ENCODE peak calls at places on chromosomes 4 and X, in ten cellular contexts. X is ovary; I is CD4-positive, alpha-beta T cell; L is aorta; Z is thoracic aorta; K is H9; R is CD8-positive, alpha-beta T cell; S is lower lobe of right lung; E is stomach; D is hepatocyte. T is an unnamed sample.

GRCh38 chr4:140635606-140636005 is 66.8 kb upstream of the UCP1 start:
- DNase-seq in X (no peak), I (no peak), L (no peak), Z (no peak), K (peak; percentile 44), R (no peak), S (peak; percentile 61), E (peak; percentile 71), D (peak; percentile 68), T (no peak)

GRCh38 chr4:53365121-53365485 is 758 bp downstream of the SCFD2 start:
- DNase-seq in X (no peak), I (peak; percentile 1), L (no peak), Z (no peak), K (peak; percentile 29), R (no peak), S (no peak), E (no peak), D (peak; percentile 18), T (peak; percentile 53)

GRCh38 chr4:185912779-185913178 is 100.8 kb upstream of the SORBS2 start:
- DNase-seq in X (no peak), I (no peak), L (no peak), Z (no peak), K (no peak), R (no peak), S (no peak), E (no peak), D (no peak), T (no peak)

GRCh38 chr4:70994387-70995099 is 1.1 kb downstream of the DCK start:
- DNase-seq in X (no peak), I (no peak), L (no peak), Z (no peak), K (no peak), R (no peak), S (no peak), E (no peak), D (no peak), T (no peak)

GRCh38 chrX:70694339-70695122 is 214.0 kb downstream of the TEX11 start:
- DNase-seq in X (no peak), I (no peak), L (no peak), Z (no peak), K (no peak), R (no peak), S (no peak), E (no peak), D (no peak), T (no peak)

GRCh38 chr4:30763337-30763736 is 43.2 kb downstream of the PCDH7 start:
- DNase-seq in X (no peak), I (no peak), L (no peak), Z (no peak), K (no peak), R (no peak), S (no peak), E (no peak), D (no peak), T (no peak)

GRCh38 chr4:119744580-119744979 is 116.0 kb upstream of the PDE5A start:
- DNase-seq in X (no peak), I (no peak), L (no peak), Z (no peak), K (no peak), R (no peak), S (no peak), E (no peak), D (no peak), T (no peak)

GRCh38 chrX:47573334-47574095 is 8.7 kb upstream of the TIMP1 start:
- DNase-seq in X (peak; percentile 84), I (no peak), L (peak; percentile 56), Z (no peak), K (peak; percentile 87), R (no peak), S (no peak), E (no peak), D (peak; percentile 61), T (no peak)

GRCh38 chrX:151505796-151506195 is 57.7 kb upstream of the PASD1 start:
- DNase-seq in X (no peak), I (no peak), L (no peak), Z (no peak), K (no peak), R (no peak), S (no peak), E (no peak), D (peak; percentile 34), T (peak; percentile 15)
- H3K27ac ChIP-seq in X (no peak overlapping the region), I (no peak overlapping the region), L (no peak overlapping the region), Z (no peak overlapping the region), K (no peak overlapping the region), R (no peak overlapping the region), S (no peak overlapping the region), E (no peak overlapping the region), D (no peak overlapping the region), T (no peak overlapping the region)

GRCh38 chr4:79827283-79827682 is 245.7 kb downstream of the ANTXR2 start:
- DNase-seq in X (no peak), I (no peak), L (no peak), Z (no peak), K (no peak), R (no peak), S (no peak), E (no peak), D (no peak), T (no peak)

GRCh38 chr4:79820427-79820826 is 252.6 kb downstream of the ANTXR2 start:
- DNase-seq in X (no peak), I (no peak), L (no peak), Z (no peak), K (no peak), R (no peak), S (no peak), E (no peak), D (no peak), T (no peak)

DNA sequence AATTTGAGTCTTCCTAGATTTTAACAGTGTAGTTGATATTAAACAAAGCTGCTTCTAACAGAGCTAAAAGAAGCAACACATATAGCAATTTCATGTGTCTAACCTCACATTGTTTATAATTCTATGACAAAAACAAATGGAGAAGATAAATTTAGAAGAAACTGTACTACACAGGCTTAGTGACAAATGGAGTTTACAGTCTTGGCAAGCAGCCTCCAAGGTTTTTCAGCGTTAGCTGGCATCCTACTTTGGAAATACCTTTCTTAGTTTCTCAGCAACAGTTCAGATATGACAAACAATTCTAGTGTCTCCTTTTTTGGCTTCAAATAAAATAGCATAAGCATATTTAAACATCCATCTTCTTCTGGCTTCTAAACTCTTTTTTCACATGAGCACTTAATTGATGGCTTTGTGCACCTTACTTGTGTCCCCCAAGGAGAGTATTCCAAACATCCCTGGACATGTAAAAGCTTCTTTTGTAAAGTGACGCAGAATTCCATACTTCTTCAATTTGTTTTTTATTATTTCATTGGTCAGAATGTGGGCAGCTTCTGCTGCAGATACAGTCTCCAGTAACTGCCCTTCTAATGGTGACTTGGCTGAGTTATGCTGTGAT is 249.8 kb downstream of the ANTXR2 start:
- DNase-seq in X (no peak), I (no peak), L (no peak), Z (no peak), K (no peak), R (no peak), S (no peak), E (no peak), D (peak; percentile 3), T (no peak)
- H3K27ac ChIP-seq in X (no peak overlapping the region), I (no peak overlapping the region), L (no peak overlapping the region), Z (no peak overlapping the region), K (no peak overlapping the region), R (no peak overlapping the region), S (no peak overlapping the region), E (peak overlapping the region; percentile 64), D (no peak overlapping the region), T (no peak overlapping the region)

GRCh38 chr4:26820346-26820745 is 40.3 kb upstream of the STIM2 start:
- DNase-seq in X (no peak), I (no peak), L (no peak), Z (no peak), K (no peak), R (no peak), S (no peak), E (no peak), D (no peak), T (no peak)
- H3K27ac ChIP-seq in X (no peak overlapping the region), I (no peak overlapping the region), L (no peak overlapping the region), Z (no peak overlapping the region), K (no peak overlapping the region), R (no peak overlapping the region), S (no peak overlapping the region), E (no peak overlapping the region), D (no peak overlapping the region), T (no peak overlapping the region)

DNA sequence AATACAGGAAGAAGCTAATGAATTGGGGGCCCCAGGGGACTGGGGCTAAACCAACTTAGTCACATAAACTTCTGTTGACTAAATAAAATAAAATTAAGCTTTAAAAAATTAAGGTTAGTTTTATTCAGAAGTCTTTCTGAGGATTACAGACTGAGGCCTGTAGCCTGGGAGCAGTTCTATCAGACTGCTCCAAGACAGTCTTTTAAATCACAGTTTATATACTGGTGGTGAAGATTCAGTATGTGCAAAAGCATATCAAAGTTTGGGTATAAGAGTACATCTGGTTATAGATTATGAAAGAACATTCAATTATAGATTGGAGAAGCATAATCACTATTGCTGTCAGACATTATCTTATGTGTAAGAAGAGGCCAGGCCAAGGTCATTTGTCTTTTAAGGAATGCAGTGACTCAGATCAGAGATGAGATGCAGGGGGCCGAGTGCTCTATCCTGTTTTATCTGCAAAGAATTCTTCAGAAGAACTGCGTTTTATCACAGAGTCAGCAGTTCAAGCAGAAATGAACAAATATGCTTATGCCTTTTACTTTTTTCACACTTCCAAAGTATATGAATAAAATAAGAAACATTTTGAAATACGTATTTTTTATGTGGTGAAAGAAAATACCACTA is 109.4 kb downstream of the PDHA2 start:
- DNase-seq in X (no peak), I (no peak), L (no peak), Z (no peak), K (no peak), R (no peak), S (no peak), E (no peak), D (peak; percentile 16), T (no peak)
- H3K27ac ChIP-seq in X (no peak overlapping the region), I (no peak overlapping the region), L (no peak overlapping the region), Z (no peak overlapping the region), K (no peak overlapping the region), R (no peak overlapping the region), S (no peak overlapping the region), E (no peak overlapping the region), D (peak overlapping the region; percentile 49), T (no peak overlapping the region)

DNA sequence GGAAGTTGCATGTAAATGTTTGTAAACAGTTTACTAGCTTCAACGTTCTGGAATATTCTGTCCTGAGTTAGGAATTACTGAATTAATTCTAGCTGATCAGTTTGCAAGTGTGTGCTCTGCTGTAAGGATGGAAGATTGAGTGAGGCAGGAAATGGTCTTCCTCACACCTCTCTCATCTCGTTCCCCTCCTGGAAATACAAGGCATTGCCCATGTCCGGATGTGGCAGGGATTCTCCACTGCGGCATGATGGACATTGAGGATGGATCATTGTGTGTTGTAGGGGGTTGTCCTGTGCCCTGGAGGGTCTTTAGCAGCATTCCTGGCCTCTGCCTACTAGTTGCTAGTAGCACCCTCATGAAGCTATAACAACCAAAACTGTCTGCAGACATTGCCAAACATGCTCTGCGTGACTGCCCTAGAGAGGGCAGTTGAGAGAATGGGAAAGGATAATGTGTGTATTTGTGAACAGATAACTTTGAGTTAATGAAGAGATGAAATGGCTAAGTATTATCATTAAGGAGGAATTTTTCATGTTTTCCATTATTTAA is 12.6 kb downstream of the CA5B start:
- DNase-seq in X (no peak), I (no peak), L (no peak), Z (no peak), K (no peak), R (no peak), S (no peak), E (no peak), D (no peak), T (no peak)
- H3K27ac ChIP-seq in X (peak overlapping the region; percentile 34), I (peak overlapping the region; percentile 82), L (peak overlapping the region; percentile 23), Z (peak overlapping the region; percentile 84), K (no peak overlapping the region), R (peak overlapping the region; percentile 94), S (peak overlapping the region; percentile 81), E (peak overlapping the region; percentile 77), D (peak overlapping the region; percentile 78), T (no peak overlapping the region)

T was measured in SJCRH30.